ENCODE peak calls at places on chromosomes 11 and 22, in ten cellular contexts. W, Y, Q, O, A, K, T, F, H and L are unnamed samples.

GRCh38 chr22:38733329-38734202 is 22.2 kb downstream of the SUN2 start:
- DNase-seq in O (peak), W (peak), A (peak), H (peak), T (peak), Q (peak), K (no peak), F (peak), Y (peak), L (peak)

GRCh38 chr22:35997438-35997837 is 31.2 kb downstream of the RBFOX2 start:
- DNase-seq in Q (no peak), K (no peak), H (peak), A (no peak), Y (no peak), W (no peak), F (no peak), O (no peak), T (no peak), L (no peak)

GRCh38 chr22:46830001-46830715 is 67.7 kb downstream of the TBC1D22A start:
- DNase-seq in T (no peak), O (peak), Q (no peak), W (no peak), Y (no peak), A (peak), H (peak), K (no peak), F (peak), L (no peak)

GRCh38 chr22:36359172-36359973 is 28.4 kb downstream of the MYH9 start:
- DNase-seq in A (no peak), O (no peak), Y (no peak), W (no peak), H (no peak), Q (no peak), K (no peak), T (no peak), F (no peak), L (no peak)

GRCh38 chr11:27012254-27012921 is 18.5 kb downstream of the FIBIN start:
- DNase-seq in A (no peak), O (no peak), F (no peak), H (peak), W (no peak), K (no peak), Q (no peak), T (no peak), Y (no peak), L (peak)

GRCh38 chr11:92227954-92228935 is 3.6 kb downstream of the FAT3 start:
- DNase-seq in K (no peak), O (peak), A (no peak), Q (no peak), T (no peak), H (peak), F (no peak), Y (no peak), W (no peak), L (no peak)

GRCh38 chr11:106304274-106304673 is 226.8 kb downstream of the AASDHPPT start:
- DNase-seq in W (no peak), F (no peak), Y (no peak), T (no peak), A (no peak), K (no peak), H (peak), Q (no peak), O (peak), L (no peak)

GRCh38 chr11:72005347-72006260 is 6.9 kb downstream of the IL18BP start:
- DNase-seq in A (no peak), W (no peak), F (no peak), Y (no peak), O (no peak), Q (no peak), H (no peak), K (no peak), T (no peak), L (no peak)

GRCh38 chr11:68796779-68797178 is 44.9 kb downstream of the CPT1A start:
- DNase-seq in A (no peak), K (no peak), W (no peak), Q (no peak), Y (no peak), T (no peak), H (no peak), O (no peak), F (peak), L (no peak)

GRCh38 chr11:47523491-47524199 is 29.3 kb downstream of the CELF1 start:
- DNase-seq in O (peak), T (no peak), Y (no peak), H (peak), F (no peak), Q (no peak), W (peak), A (peak), K (no peak), L (no peak)

GRCh38 chr11:46293616-46294015 is 16.2 kb downstream of the CREB3L1 start:
- DNase-seq in F (no peak), T (no peak), Q (no peak), K (no peak), H (peak), Y (no peak), W (no peak), A (no peak), O (peak), L (no peak)

GRCh38 chr11:11401960-11402359 is 48.9 kb upstream of the CSNK2A3 start:
- DNase-seq in A (no peak), F (no peak), Y (no peak), K (no peak), H (no peak), T (no peak), O (no peak), W (no peak), Q (no peak), L (no peak)

GRCh38 chr11:33329705-33330329 is 72.6 kb downstream of the HIPK3 start:
- DNase-seq in O (peak), A (peak), H (peak), W (peak), K (no peak), F (no peak), Q (peak), Y (peak), T (peak), L (peak)

GRCh38 chr11:70423523-70424505 is 25.5 kb downstream of the CTTN start:
- DNase-seq in F (no peak), A (peak), K (peak), H (peak), W (peak), T (no peak), O (peak), Y (no peak), Q (no peak), L (peak)

GRCh38 chr11:114031599-114032320 is 27.8 kb upstream of the ZBTB16 start:
- DNase-seq in K (no peak), A (no peak), Y (no peak), W (no peak), O (no peak), Q (no peak), H (no peak), F (no peak), T (no peak), L (no peak)

GRCh38 chr22:32926600-32926999 is 125.1 kb downstream of the TIMP3 start:
- DNase-seq in H (peak), F (no peak), O (peak), Y (no peak), K (no peak), Q (no peak), T (no peak), A (peak), W (peak), L (peak)